ENCODE peak calls at places on chromosomes 6 and 20, in nine cellular contexts. P, T, Y, M, H, K, J, B and A are unnamed samples.
A peak's percentile ranks its signal among the peaks of the same experiment; 100 is the strongest.

GRCh38 chr6:33752139-33753015 is 5.7 kb upstream of the IP6K3 start:
- DNase-seq in P (no peak), T (no peak), Y (peak; percentile 39), M (peak; percentile 57), H (peak; percentile 46), K (no peak), J (no peak), B (no peak), A (no peak)

GRCh38 chr6:64736421-64736950 is 970.5 kb downstream of the EYS start:
- DNase-seq in P (no peak), T (no peak), Y (no peak), M (no peak), H (no peak), K (no peak), J (no peak), B (no peak), A (no peak)

GRCh38 chr6:53458097-53458866 is 86.6 kb downstream of the GCLC start:
- DNase-seq in P (no peak), T (no peak), Y (no peak), M (no peak), H (no peak), K (no peak), J (no peak), B (no peak), A (no peak)

GRCh38 chr20:38023181-38024085 is 9.8 kb downstream of the TTI1 start:
- DNase-seq in P (peak; percentile 45), T (no peak), Y (no peak), M (no peak), H (no peak), K (peak; percentile 79), J (no peak), B (peak; percentile 80), A (no peak)

GRCh38 chr6:108734336-108734922 is 113.8 kb upstream of the ARMC2 start:
- DNase-seq in P (no peak), T (peak; percentile 52), Y (no peak), M (no peak), H (no peak), K (no peak), J (no peak), B (no peak), A (no peak)

GRCh38 chr6:118551673-118552063 is 3.6 kb downstream of the PLN start:
- DNase-seq in P (peak; percentile 75), T (no peak), Y (no peak), M (no peak), H (no peak), K (peak; percentile 77), J (no peak), B (no peak), A (no peak)

GRCh38 chr6:53857318-53858094 is 62.7 kb downstream of the LRRC1 start:
- DNase-seq in P (peak; percentile 4), T (no peak), Y (peak; percentile 61), M (no peak), H (no peak), K (peak; percentile 23), J (no peak), B (peak; percentile 93), A (no peak)

GRCh38 chr20:16404171-16404570 is 169.1 kb downstream of the KIF16B start:
- DNase-seq in P (no peak), T (no peak), Y (no peak), M (no peak), H (no peak), K (no peak), J (no peak), B (no peak), A (no peak)

GRCh38 chr20:59453634-59454241 is 150.6 kb upstream of the PHACTR3 start:
- DNase-seq in P (no peak), T (no peak), Y (no peak), M (no peak), H (no peak), K (no peak), J (no peak), B (no peak), A (no peak)

GRCh38 chr6:81735756-81736380 is 16.6 kb downstream of the TENT5A start:
- DNase-seq in P (peak; percentile 50), T (no peak), Y (peak; percentile 59), M (no peak), H (no peak), K (peak; percentile 20), J (no peak), B (no peak), A (no peak)

GRCh38 chr20:63734946-63735858 is 1.3 kb upstream of the LIME1 start:
- DNase-seq in P (no peak), T (no peak), Y (no peak), M (no peak), H (no peak), K (no peak), J (no peak), B (no peak), A (no peak)

GRCh38 chr20:57582432-57583288 is 21.8 kb downstream of the PCK1 start:
- DNase-seq in P (no peak), T (no peak), Y (no peak), M (peak; percentile 42), H (peak; percentile 64), K (peak; percentile 76), J (no peak), B (peak; percentile 86), A (peak; percentile 66)

GRCh38 chr20:23350855-23351838 is 556 bp downstream of the NXT1 start:
- DNase-seq in P (peak; percentile 75), T (peak; percentile 48), Y (peak; percentile 67), M (peak; percentile 69), H (peak; percentile 76), K (peak; percentile 65), J (no peak), B (peak; percentile 69), A (no peak)

GRCh38 chr20:32709528-32710121 is 33.6 kb downstream of the COMMD7 start:
- DNase-seq in P (no peak), T (no peak), Y (no peak), M (no peak), H (no peak), K (peak; percentile 19), J (no peak), B (no peak), A (no peak)

GRCh38 chr6:146999766-147000165 is 204.5 kb upstream of the STXBP5 start:
- DNase-seq in P (no peak), T (no peak), Y (no peak), M (no peak), H (no peak), K (no peak), J (no peak), B (no peak), A (no peak)

GRCh38 chr20:52076164-52076563 is 115.4 kb downstream of the ZFP64 start:
- DNase-seq in P (peak; percentile 7), T (no peak), Y (no peak), M (no peak), H (no peak), K (no peak), J (no peak), B (peak; percentile 43), A (no peak)

GRCh38 chr6:98036344-98036743 is 753.3 kb upstream of the MMS22L start:
- DNase-seq in P (no peak), T (no peak), Y (no peak), M (no peak), H (peak; percentile 69), K (no peak), J (no peak), B (no peak), A (no peak)

GRCh38 chr6:169263836-169264608 is 10.4 kb upstream of the THBS2 start:
- DNase-seq in P (peak; percentile 78), T (no peak), Y (peak; percentile 82), M (no peak), H (no peak), K (peak; percentile 69), J (no peak), B (no peak), A (no peak)

DNA sequence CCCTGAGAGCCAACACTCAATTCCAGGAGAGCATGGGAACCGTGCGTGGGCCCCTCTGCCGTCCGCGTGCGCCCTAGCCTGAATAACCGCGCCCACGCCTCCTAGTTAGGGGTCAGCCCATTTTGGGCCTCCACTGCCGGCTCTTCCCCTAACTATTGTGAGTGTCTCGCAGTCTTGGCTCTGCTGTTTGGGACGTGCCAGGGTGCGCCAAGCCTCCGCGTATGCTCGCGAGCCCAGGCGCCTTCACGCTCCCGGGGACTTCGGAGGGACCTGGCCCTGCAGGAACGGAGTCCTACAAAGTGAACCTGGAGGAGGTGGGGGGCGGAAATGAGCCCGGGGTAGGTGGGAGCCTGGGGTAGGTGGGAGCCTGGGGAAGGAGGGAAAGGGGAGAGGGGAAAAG is 813 bp upstream of the GCM2 start:
- DNase-seq in P (no peak), T (no peak), Y (no peak), M (no peak), H (peak; percentile 54), K (no peak), J (no peak), B (no peak), A (no peak)
- H3K4me3 ChIP-seq in P (no peak overlapping the region), T (no peak overlapping the region), Y (no peak overlapping the region), M (no peak overlapping the region), H (peak overlapping the region; percentile 40), K (no peak overlapping the region), J (no peak overlapping the region), B (no peak overlapping the region), A (no peak overlapping the region)

GRCh38 chr6:5994999-5995698 is 11.6 kb downstream of the NRN1 start:
- DNase-seq in P (no peak), T (no peak), Y (no peak), M (no peak), H (no peak), K (no peak), J (no peak), B (no peak), A (no peak)
- TF ChIP-seq EZH2 in P (no peak), T (no peak), Y (peak; percentile 2), M (no peak), H (peak; percentile 56), K (no peak), J (no peak), B (no peak), A (no peak)

GRCh38 chr20:50140339-50140859 is 13.1 kb downstream of the PEDS1 start:
- DNase-seq in P (no peak), T (no peak), Y (no peak), M (no peak), H (no peak), K (no peak), J (no peak), B (no peak), A (no peak)
- H3K27ac ChIP-seq in P (no peak overlapping the region), T (no peak overlapping the region), Y (peak overlapping the region; percentile 32), M (no peak overlapping the region), H (no peak overlapping the region), K (peak overlapping the region; percentile 9), J (no peak overlapping the region), B (peak overlapping the region; percentile 82), A (no peak overlapping the region)

GRCh38 chr6:105900120-105900937 is 185.8 kb upstream of the PRDM1 start:
- DNase-seq in P (peak; percentile 90), T (no peak), Y (peak; percentile 71), M (no peak), H (no peak), K (peak; percentile 77), J (no peak), B (peak; percentile 79), A (no peak)

GRCh38 chr6:105901583-105901982 is 184.6 kb upstream of the PRDM1 start:
- DNase-seq in P (no peak), T (no peak), Y (no peak), M (no peak), H (no peak), K (no peak), J (no peak), B (no peak), A (no peak)

GRCh38 chr6:105897131-105897530 is 189.0 kb upstream of the PRDM1 start:
- DNase-seq in P (peak; percentile 16), T (no peak), Y (no peak), M (no peak), H (no peak), K (peak; percentile 20), J (no peak), B (no peak), A (no peak)

GRCh38 chr6:105898286-105898685 is 187.8 kb upstream of the PRDM1 start:
- DNase-seq in P (peak; percentile 80), T (peak; percentile 19), Y (peak; percentile 79), M (no peak), H (no peak), K (peak; percentile 95), J (no peak), B (no peak), A (no peak)

GRCh38 chr6:105902401-105903031 is 183.6 kb upstream of the PRDM1 start:
- DNase-seq in P (peak; percentile 82), T (no peak), Y (no peak), M (no peak), H (peak; percentile 63), K (peak; percentile 64), J (no peak), B (no peak), A (no peak)
- H3K4me3 ChIP-seq in P (peak overlapping the region; percentile 35), T (no peak overlapping the region), Y (no peak overlapping the region), M (no peak overlapping the region), H (no peak overlapping the region), K (no peak overlapping the region), J (no peak overlapping the region), B (no peak overlapping the region), A (no peak overlapping the region)